ENCODE peak calls at places on chromosome 6, in four cellular contexts. H is pancreas, I is GM13976, X is AG04450. T is an unnamed sample.

GRCh38 chr6:99512033-99512432 is 3.2 kb downstream of the USP45 start:
- DNase-seq in X (no peak), H (no peak), I (no peak), T (no peak)

GRCh38 chr6:155466546-155466945 is 10.9 kb upstream of the NOX3 start:
- DNase-seq in I (no peak), H (no peak), X (no peak), T (no peak)

GRCh38 chr6:153167026-153167891 is 36.2 kb upstream of the RGS17 start:
- DNase-seq in I (no peak), H (no peak), X (peak; percentile 63), T (no peak)

GRCh38 chr6:91435630-91436029 is 848.8 kb upstream of the MAP3K7 start:
- DNase-seq in X (no peak), H (no peak), I (no peak), T (no peak)

GRCh38 chr6:163765326-163765725 is 350.8 kb downstream of the QKI start:
- DNase-seq in H (no peak), I (no peak), X (no peak), T (no peak)

GRCh38 chr6:118618676-118619377 is 32.6 kb downstream of the CEP85L start:
- DNase-seq in X (no peak), H (peak; percentile 65), I (peak; percentile 45), T (peak; percentile 28)

GRCh38 chr6:165735065-165735464 is 72.0 kb upstream of the PDE10A start:
- DNase-seq in X (no peak), I (no peak), H (no peak), T (no peak)

GRCh38 chr6:82176616-82177015 is 70.9 kb downstream of the IBTK start:
- DNase-seq in X (no peak), H (no peak), I (no peak), T (no peak)

GRCh38 chr6:75206338-75207210 is 721 bp upstream of the COL12A1 start:
- DNase-seq in X (no peak), I (peak; percentile 37), H (peak; percentile 60), T (peak; percentile 27)

GRCh38 chr6:155344341-155345006 is 30.2 kb upstream of the TFB1M start:
- DNase-seq in H (no peak), X (no peak), I (no peak), T (no peak)

GRCh38 chr6:128632131-128632530 is 111.7 kb upstream of the PTPRK start:
- DNase-seq in I (no peak), X (no peak), H (no peak), T (no peak)

GRCh38 chr6:9025796-9026195 is 590.5 kb upstream of the SLC35B3 start:
- DNase-seq in I (no peak), H (no peak), X (no peak), T (no peak)

GRCh38 chr6:38404900-38405556 is 234.7 kb downstream of the BTBD9 start:
- DNase-seq in X (no peak), H (no peak), I (no peak), T (no peak)

GRCh38 chr6:99130897-99131873 is 183.4 kb upstream of the FBXL4 start:
- DNase-seq in X (no peak), H (peak; percentile 25), I (no peak), T (no peak)

DNA sequence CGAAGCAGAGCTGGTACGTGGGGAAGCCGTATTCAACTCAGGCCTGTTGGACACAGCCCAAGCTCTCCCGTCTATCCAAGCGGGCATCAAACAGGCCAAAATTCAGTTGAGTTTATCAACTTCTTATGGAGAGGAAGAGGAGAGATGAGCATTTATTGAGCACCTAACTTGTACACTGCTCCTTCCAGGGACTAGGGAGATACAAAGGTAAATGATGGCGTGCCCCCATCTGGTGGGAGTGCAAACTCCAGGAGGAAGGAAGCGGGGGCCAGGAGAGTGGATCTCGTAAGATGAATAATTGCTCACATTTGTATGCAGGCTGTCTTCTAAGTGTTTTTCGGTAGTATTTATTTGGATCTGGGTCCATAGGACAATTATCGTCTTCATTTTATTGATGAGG is 146.6 kb downstream of the SOBP start:
- DNase-seq in I (no peak), H (no peak), X (no peak), T (no peak)
- TF ChIP-seq CTCF in I (no peak), H (no peak), X (no peak), T (no peak)

DNA sequence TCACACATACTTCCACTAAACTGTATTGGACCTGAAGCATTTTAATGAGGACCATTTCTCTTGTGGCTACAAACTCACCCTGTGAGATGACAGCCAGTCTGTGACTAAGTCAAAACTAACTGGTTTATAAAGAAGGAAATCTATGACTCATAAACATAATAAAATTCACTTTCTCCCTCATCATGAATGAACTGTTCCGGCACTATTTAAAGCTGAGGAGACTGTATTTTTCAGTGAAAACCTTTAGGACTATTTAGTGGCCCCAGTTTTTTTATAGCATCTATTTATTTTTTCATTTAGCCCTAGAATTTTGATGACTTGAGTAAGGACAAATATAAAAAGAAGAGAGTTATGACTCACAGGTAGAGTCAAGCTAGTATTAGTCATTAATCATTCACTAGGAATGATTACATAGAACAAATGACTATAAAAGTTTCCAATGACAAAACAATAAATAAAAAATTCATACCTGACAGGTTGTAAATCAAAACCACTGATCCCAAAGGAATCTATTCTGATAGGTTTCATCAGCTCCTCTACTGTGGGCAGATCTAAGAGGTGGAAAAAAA is 34.2 kb downstream of the CEP162 start:
- DNase-seq in H (no peak), I (no peak), X (no peak), T (no peak)
- TF ChIP-seq CTCF in H (no peak), I (no peak), X (no peak), T (no peak)

DNA sequence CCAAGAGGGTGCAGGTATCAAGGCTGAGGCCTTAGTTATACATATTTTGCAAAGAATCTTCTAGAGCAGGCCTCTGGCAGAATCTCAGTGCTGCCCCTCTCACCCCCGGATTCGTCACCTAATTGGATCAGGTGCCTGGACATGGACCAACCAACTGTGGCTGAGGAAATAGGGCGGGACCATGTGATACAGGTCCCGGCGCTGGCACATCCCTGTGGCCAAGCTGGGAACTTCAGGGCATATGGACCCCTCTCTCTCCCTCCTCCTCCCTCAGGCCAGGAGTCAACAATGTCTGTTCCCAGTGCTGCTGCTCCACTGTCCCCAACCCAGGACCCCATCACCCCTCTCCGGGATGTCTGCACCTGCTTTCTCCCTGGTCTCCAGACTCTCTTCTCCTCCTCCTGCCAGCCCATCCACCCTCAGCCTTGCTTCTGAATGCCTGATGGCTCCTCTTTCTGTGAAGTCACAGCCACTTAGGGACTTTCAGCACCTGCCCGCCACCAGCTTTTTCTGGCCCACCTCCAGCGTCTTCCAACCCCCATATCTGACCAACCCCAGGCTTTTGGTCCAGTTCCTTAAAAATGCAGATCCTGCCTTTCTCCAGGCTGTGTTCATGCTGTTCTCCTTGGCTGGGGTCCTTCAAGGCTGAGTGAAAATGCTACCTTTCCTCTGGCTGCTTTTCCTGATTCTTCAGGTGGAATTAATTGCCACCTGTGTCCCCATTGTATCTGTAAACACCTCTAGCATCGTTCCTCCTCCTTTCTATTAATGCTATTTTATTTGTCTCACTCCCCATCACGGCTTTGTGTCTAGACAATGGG is 19.0 kb upstream of the MLN start:
- DNase-seq in X (no peak), I (no peak), H (no peak), T (no peak)
- TF ChIP-seq CTCF in X (peak; percentile 36), I (no peak), H (no peak), T (no peak)

GRCh38 chr6:42315991-42316378 is 98.3 kb upstream of the MRPS10 start:
- DNase-seq in I (peak; percentile 45), X (peak; percentile 86), H (no peak), T (no peak)
- TF ChIP-seq CTCF in I (no peak), X (no peak), H (no peak), T (no peak)

GRCh38 chr6:139173172-139173571 is 38.3 kb downstream of the HECA start:
- DNase-seq in X (no peak), I (no peak), H (no peak), T (no peak)
- TF ChIP-seq CTCF in X (no peak), I (no peak), H (no peak), T (no peak)

DNA sequence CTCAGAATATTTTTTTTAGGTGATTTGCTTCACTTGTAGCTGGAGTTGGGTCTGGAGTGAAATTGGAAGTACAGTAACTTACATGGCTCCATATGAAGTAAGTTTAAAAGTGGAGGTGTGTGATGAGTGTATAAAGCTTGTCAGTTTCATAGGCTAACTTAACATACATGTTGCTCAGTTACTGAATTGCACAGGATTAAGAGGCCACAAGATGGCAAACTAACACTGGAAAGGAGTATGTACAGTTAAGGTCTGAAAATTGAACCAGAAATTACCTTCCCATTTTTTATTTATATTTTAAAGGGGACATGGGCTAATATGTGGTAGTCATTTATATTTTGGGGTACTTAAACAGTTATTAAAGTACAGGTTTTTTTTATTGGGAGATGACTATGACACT is 45.3 kb upstream of the SMIM8 start:
- DNase-seq in I (no peak), H (no peak), X (no peak), T (no peak)
- TF ChIP-seq CTCF in I (no peak), H (no peak), X (peak; percentile 23), T (peak; percentile 23)

GRCh38 chr6:34529665-34530327 is 26.3 kb downstream of the SPDEF start:
- DNase-seq in X (no peak), H (peak; percentile 54), I (no peak), T (no peak)
- TF ChIP-seq CTCF in X (no peak), H (no peak), I (no peak), T (no peak)

DNA sequence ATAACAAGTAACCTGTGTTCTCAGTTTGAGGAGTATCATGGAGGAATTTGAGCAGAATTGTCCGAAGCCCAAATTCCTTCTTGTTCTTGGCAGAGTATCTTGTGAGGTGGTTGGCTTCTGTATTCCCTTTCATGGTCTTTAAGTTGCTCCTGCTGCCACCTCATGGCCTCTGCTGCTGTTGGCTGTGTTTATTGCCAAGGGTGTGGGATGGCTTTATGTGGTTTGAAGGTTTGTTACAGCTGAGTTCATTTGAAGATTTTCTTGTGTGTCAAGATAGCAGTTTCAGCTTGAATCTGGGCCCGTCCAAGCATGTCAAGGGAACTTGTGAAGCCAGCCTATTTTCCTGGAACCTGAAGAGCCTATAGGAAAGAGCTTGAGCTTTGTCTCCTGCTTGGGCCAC is 20.2 kb upstream of the TTK start:
- DNase-seq in X (no peak), H (no peak), I (no peak), T (no peak)
- TF ChIP-seq CTCF in X (no peak), H (no peak), I (no peak), T (no peak)